ENCODE peak calls at places on chromosomes 4 and X, in nine cellular contexts. L is lower lobe of right lung; A is heart right ventricle; G is right lobe of liver; M is osteoblast; Y is uterus; N is AG04450; E is CD4-positive, alpha-beta T cell; C is endothelial cell of umbilical vein. H is an unnamed sample.
A peak's percentile ranks its signal among the peaks of the same experiment; 100 is the strongest.

GRCh38 chrX:153537526-153538295 is 20.3 kb downstream of the ATP2B3 start:
- DNase-seq in Y (no peak), N (no peak), L (no peak), G (no peak), A (no peak), C (no peak), E (no peak), M (no peak), H (no peak)

GRCh38 chr4:88613417-88613875 is 21.2 kb downstream of the HERC3 start:
- DNase-seq in Y (no peak), C (peak; percentile 78), G (no peak), E (no peak), N (no peak), M (no peak), A (no peak), L (no peak), H (peak; percentile 28)

GRCh38 chr4:170022211-170022610 is 4.0 kb downstream of the MFAP3L start:
- DNase-seq in A (no peak), E (no peak), G (no peak), L (no peak), N (no peak), M (no peak), C (no peak), Y (no peak), H (no peak)

GRCh38 chr4:53763813-53764597 is 172.7 kb upstream of the LNX1 start:
- DNase-seq in M (peak; percentile 80), E (no peak), N (peak; percentile 68), Y (no peak), L (no peak), G (peak; percentile 16), A (no peak), C (no peak), H (no peak)

GRCh38 chr4:160175064-160175643 is 1072.3 kb downstream of the RAPGEF2 start:
- DNase-seq in G (no peak), Y (no peak), M (no peak), N (no peak), L (no peak), A (no peak), E (no peak), C (no peak), H (no peak)

GRCh38 chrX:20595928-20596550 is 329.3 kb upstream of the RPS6KA3 start:
- DNase-seq in Y (no peak), E (no peak), A (no peak), L (no peak), N (no peak), M (no peak), G (no peak), C (no peak), H (no peak)

GRCh38 chr4:22932326-22932725 is 239.6 kb downstream of the GBA3 start:
- DNase-seq in Y (no peak), N (no peak), M (no peak), G (no peak), E (no peak), A (peak; percentile 24), L (peak; percentile 47), C (no peak), H (no peak)

GRCh38 chr4:148716361-148717063 is 274.3 kb upstream of the NR3C2 start:
- DNase-seq in L (no peak), M (no peak), Y (no peak), E (no peak), N (no peak), A (no peak), G (no peak), C (peak; percentile 56), H (no peak)

GRCh38 chr4:176814770-176815169 is 22.0 kb upstream of the VEGFC start:
- DNase-seq in L (no peak), A (no peak), N (no peak), Y (no peak), C (no peak), G (no peak), E (no peak), M (peak; percentile 50), H (no peak)

GRCh38 chrX:137926090-137926489 is 360.2 kb downstream of the ZIC3 start:
- DNase-seq in Y (no peak), C (no peak), G (no peak), M (no peak), E (no peak), L (no peak), N (no peak), A (no peak), H (no peak)

GRCh38 chr4:47926667-47927258 is 12.4 kb upstream of the NFXL1 start:
- DNase-seq in M (peak; percentile 66), G (peak; percentile 44), A (peak; percentile 17), E (peak; percentile 46), C (peak; percentile 49), Y (peak; percentile 21), N (no peak), L (no peak), H (peak; percentile 36)

GRCh38 chr4:56979674-56980073 is 978 bp downstream of the POLR2B start:
- DNase-seq in C (peak; percentile 44), M (no peak), Y (no peak), N (no peak), E (peak; percentile 41), G (peak; percentile 34), L (no peak), A (no peak), H (no peak)

GRCh38 chr4:6900956-6901355 is 8.7 kb upstream of the TBC1D14 start:
- DNase-seq in M (peak; percentile 85), C (no peak), L (no peak), A (no peak), N (no peak), G (no peak), E (peak; percentile 26), Y (no peak), H (no peak)

GRCh38 chr4:99490286-99490685 is 20.5 kb upstream of the C4orf17 start:
- DNase-seq in A (no peak), G (no peak), L (no peak), C (peak; percentile 22), N (no peak), Y (no peak), E (no peak), M (no peak), H (no peak)
- H3K9me3 ChIP-seq in A (no peaks in the 10 kb centered on the region), G (peaks cover 4% of the 10 kb centered on the region), L (peaks cover 23% of the 10 kb centered on the region), C (no peaks in the 10 kb centered on the region), N (no peaks in the 10 kb centered on the region), Y (no peaks in the 10 kb centered on the region), E (peaks cover 23% of the 10 kb centered on the region), M (no peaks in the 10 kb centered on the region), H (peaks cover 11% of the 10 kb centered on the region)

DNA sequence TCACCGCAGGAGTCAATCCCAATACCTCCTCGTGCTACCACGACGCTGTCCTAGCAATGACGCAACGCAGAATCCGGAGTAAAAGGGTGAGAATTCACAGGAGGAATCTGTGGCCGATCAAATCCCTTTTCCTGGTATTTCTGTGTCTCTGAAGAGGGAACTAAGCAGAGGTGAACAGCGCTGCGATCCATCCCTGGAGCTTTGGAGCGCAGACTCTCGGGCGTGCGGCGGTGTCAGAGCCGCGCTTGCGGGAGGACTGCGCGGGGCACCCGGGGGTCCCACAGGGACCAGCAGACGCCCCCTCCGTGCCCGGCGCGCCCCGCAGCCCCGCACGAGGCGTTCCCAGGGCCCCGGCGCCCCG is 17.2 kb upstream of the ZNF718 start:
- DNase-seq in G (no peak), L (no peak), A (no peak), C (no peak), Y (no peak), N (no peak), E (no peak), M (no peak), H (no peak)
- H3K9me3 ChIP-seq in G (peaks cover 3% of the 10 kb centered on the region), L (peaks cover 39% of the 10 kb centered on the region), A (peaks cover 3% of the 10 kb centered on the region), C (no peaks in the 10 kb centered on the region), Y (no peaks in the 10 kb centered on the region), N (peaks cover 51% of the 10 kb centered on the region), E (peaks cover 63% of the 10 kb centered on the region), M (peaks cover 11% of the 10 kb centered on the region), H (peaks cover 5% of the 10 kb centered on the region)

GRCh38 chrX:32985544-32985943 is 225.8 kb downstream of the DMD start:
- DNase-seq in Y (no peak), M (no peak), A (no peak), C (no peak), E (no peak), G (no peak), L (no peak), N (no peak), H (no peak)

DNA sequence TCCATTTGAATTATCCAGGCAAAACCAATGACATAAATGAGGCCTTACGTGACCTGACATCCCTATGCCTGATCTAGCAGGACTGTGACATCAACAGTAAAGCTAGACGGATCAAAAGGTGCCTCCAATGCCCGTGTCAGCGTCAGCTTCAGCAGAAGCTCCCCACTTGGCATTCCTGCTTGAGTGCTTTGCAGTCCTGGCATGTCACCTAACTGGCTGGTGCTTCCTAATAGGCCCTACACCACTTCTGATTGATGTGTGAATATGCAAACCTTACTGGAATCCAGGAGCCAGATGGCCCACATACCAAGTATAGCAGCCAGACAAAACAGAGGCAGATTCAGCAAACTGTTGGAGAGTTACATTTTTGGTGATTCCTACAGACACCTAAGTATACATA is 224.2 kb downstream of the DMD start:
- DNase-seq in L (no peak), G (no peak), C (no peak), M (no peak), E (no peak), N (no peak), Y (no peak), A (no peak), H (no peak)
- H3K9me3 ChIP-seq in L (no peaks in the 10 kb centered on the region), G (no peaks in the 10 kb centered on the region), C (no peaks in the 10 kb centered on the region), M (no peaks in the 10 kb centered on the region), E (no peaks in the 10 kb centered on the region), N (no peaks in the 10 kb centered on the region), Y (no peaks in the 10 kb centered on the region), A (no peaks in the 10 kb centered on the region), H (no peaks in the 10 kb centered on the region)

DNA sequence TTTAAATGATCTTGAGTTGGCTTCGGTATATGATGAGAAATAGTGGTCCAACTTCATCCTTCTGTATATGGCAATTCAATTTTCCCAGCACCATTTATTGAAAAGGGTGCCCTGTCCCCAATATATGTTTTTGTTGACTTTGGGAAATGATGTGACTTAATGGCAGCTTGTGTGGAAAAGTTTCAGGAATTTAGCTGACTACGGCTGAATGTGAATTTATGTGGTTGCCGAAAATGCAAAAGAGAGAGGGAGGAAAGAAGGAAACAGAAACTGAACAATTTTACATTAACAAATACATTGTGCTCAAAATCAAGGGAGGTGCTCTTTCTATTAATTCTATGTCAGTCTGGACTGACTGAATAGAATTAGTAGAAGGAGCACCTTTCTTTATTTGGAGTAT is 101.8 kb upstream of the CYSLTR1 start:
- DNase-seq in L (no peak), G (no peak), N (no peak), Y (no peak), E (no peak), A (no peak), M (no peak), C (no peak), H (no peak)
- H3K9me3 ChIP-seq in L (no peaks in the 10 kb centered on the region), G (no peaks in the 10 kb centered on the region), N (no peaks in the 10 kb centered on the region), Y (no peaks in the 10 kb centered on the region), E (no peaks in the 10 kb centered on the region), A (no peaks in the 10 kb centered on the region), M (no peaks in the 10 kb centered on the region), C (no peaks in the 10 kb centered on the region), H (no peaks in the 10 kb centered on the region)

H was measured in T-helper 17 cell.